ENCODE peak calls at places on chromosomes 11 and 22, in five cellular contexts. G is thoracic aorta, I is right atrium auricular region, V is psoas muscle, B is AG04450. U is an unnamed sample.

GRCh38 chr22:24996420-24996952 is 44.0 kb downstream of the KIAA1671 start:
- DNase-seq in G (no peak), I (no peak), V (no peak), B (no peak), U (peak)

GRCh38 chr11:122202951-122203456 is 87.0 kb upstream of the BLID start:
- DNase-seq in G (no peak), B (peak), I (peak), V (peak), U (peak)

GRCh38 chr11:61482513-61482912 is 26.0 kb upstream of the LRRC10B start:
- DNase-seq in V (no peak), I (no peak), G (no peak), B (no peak), U (no peak)

GRCh38 chr11:12824281-12825041 is 150.2 kb downstream of the TEAD1 start:
- DNase-seq in V (no peak), G (no peak), I (no peak), B (no peak), U (no peak)

GRCh38 chr22:19761500-19762314 is 1.1 kb downstream of the TBX1 start:
- DNase-seq in I (no peak), V (no peak), B (no peak), G (no peak), U (peak)

GRCh38 chr11:28833670-28834069 is 725.5 kb downstream of the METTL15 start:
- DNase-seq in V (no peak), I (no peak), G (no peak), B (peak), U (peak)

GRCh38 chr22:46799626-46800025 is 37.2 kb downstream of the TBC1D22A start:
- DNase-seq in B (no peak), I (no peak), G (no peak), V (no peak), U (no peak)

GRCh38 chr11:1276061-1276790 is 33.2 kb downstream of the TOLLIP start:
- DNase-seq in I (no peak), B (no peak), G (peak), V (peak), U (no peak)

GRCh38 chr11:66008468-66009101 is 3.2 kb upstream of the CST6 start:
- DNase-seq in B (no peak), V (no peak), I (no peak), G (no peak), U (no peak)

GRCh38 chr11:8267831-8268529 is 4.3 kb upstream of the LMO1 start:
- DNase-seq in V (no peak), I (no peak), G (no peak), B (no peak), U (no peak)

GRCh38 chr11:87917111-87917510 is 258.1 kb downstream of the RAB38 start:
- DNase-seq in I (no peak), G (no peak), B (no peak), V (no peak), U (no peak)

GRCh38 chr11:35614949-35615569 is 3.2 kb upstream of the FJX1 start:
- DNase-seq in B (no peak), G (no peak), I (no peak), V (no peak), U (no peak)

GRCh38 chr11:72844356-72844755 is 30.1 kb downstream of the ATG16L2 start:
- DNase-seq in I (no peak), V (no peak), B (peak), G (no peak), U (peak)

GRCh38 chr11:130144129-130144528 is 15.5 kb upstream of the ST14 start:
- DNase-seq in B (no peak), G (no peak), V (no peak), I (no peak), U (no peak)

GRCh38 chr11:118438314-118438931 is 2.1 kb downstream of the KMT2A start:
- DNase-seq in B (peak), V (no peak), I (no peak), G (no peak), U (peak)

GRCh38 chr22:37909756-37910155 is 3.7 kb downstream of the MICALL1 start:
- DNase-seq in G (no peak), I (no peak), B (no peak), V (no peak), U (peak)
- H3K4me3 ChIP-seq in G (no peak), I (no peak), B (no peak), V (no peak), U (peak)

DNA sequence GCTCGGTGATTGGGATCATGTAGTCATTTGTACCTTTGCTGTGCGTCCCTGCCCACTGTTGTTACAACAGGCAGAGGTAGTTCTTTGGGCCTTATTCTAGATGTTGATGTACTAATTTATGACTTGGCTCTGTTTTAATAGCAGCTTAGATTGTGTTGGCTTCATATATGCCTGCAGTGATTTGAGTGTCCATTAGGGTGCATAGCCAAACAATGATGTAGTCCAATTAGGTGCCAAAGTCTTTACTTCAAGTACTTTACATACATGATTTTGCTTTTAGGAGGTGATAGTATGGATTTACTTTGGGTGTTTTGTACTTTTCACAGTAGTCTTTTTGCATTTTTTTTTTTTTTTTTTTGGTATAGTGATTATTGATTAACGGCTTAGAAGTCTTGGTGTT is 46.4 kb downstream of the PPP6R3 start:
- DNase-seq in V (no peak), G (no peak), B (no peak), I (no peak), U (no peak)
- TF ChIP-seq CTCF in V (no peak), G (no peak), B (no peak), I (no peak), U (no peak)

DNA sequence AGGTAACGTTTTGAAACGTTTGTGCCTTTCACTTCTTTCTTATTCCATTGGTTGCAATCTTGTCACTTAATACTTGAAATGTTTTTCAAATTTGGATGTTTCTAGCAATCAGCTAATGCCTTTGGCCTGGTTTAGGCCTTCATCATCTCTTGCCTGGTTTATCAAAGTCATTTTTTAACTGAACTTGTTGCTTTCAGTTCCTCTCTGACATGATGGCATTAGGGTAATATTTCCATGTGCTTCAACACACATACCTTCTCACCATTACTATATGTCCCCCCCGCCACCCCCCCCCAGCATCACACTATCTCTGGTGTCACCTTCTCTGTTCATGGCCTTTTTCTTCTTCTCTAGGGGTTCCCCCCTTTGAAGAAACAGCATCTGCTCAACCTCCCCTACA is 1.5 kb upstream of the SYT9 start:
- DNase-seq in I (no peak), B (no peak), G (no peak), V (no peak), U (no peak)
- H3K4me3 ChIP-seq in I (no peak), B (no peak), G (no peak), V (no peak), U (no peak)

DNA sequence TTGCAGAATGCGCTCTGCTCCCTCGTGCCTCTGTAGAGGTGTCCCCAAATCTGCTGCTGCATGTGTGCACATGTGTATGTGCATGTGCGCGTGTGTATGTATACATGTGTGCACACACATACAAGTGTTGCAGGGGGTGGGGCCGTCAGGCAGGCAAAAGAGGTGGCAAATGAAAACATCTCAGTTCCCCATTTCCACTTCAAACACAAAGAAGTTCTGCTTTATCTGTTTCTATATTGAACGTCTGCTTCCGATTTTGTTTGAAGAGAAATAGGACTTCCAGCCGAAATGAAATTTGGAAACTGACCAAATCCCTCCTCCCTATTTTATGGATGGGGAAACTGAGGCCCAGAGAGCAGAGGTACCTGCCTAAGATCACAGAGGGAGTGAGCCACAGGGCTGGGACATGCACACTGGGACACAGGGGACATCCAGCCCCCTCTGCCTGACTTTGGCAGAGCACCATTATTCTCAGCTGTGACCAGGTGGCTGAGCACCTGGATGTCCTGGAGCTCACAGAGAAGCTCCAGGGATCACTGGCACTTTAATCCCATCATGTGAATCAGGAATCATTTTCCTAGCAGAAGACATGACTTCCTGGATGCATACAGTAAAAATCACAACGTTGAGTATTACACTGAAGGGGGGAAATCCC is 41.2 kb upstream of the ALX4 start:
- DNase-seq in V (no peak), I (no peak), G (no peak), B (no peak), U (no peak)
- TF ChIP-seq CTCF in V (no peak), I (no peak), G (no peak), B (no peak), U (no peak)

DNA sequence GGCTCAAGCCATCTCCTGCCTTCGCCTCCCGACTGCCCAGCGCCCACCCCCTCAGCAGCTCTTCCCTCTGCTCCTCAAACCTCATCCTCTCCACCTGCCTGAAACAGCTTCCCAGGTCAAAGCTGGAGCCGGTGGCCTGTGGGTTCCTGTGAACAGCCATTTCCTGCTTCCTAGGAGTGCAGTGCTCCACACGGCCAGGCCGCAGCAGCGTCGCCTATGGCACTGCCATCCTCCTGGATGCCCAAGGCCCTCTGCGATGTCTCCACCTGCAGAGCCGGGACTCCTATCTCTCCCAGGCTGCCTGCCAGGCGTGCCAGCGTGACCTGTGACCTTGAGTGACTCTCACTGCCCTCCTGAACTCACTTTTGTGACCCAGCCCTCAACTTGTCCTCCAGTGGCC is 24.6 kb downstream of the PPM1F start:
- DNase-seq in I (no peak), B (no peak), V (no peak), G (no peak), U (no peak)
- H3K4me3 ChIP-seq in I (no peak), B (no peak), V (no peak), G (no peak), U (no peak)

GRCh38 chr11:76132268-76132667 is 74.0 kb downstream of the WNT11 start:
- DNase-seq in G (no peak), V (no peak), I (no peak), B (no peak), U (no peak)
- TF ChIP-seq CTCF in G (no peak), V (no peak), I (no peak), B (no peak), U (no peak)

GRCh38 chr11:22846726-22847125 is 13.5 kb downstream of the CCDC179 start:
- DNase-seq in I (no peak), B (no peak), G (no peak), V (no peak), U (no peak)
- H3K4me3 ChIP-seq in I (no peak), B (no peak), G (no peak), V (no peak), U (no peak)

DNA sequence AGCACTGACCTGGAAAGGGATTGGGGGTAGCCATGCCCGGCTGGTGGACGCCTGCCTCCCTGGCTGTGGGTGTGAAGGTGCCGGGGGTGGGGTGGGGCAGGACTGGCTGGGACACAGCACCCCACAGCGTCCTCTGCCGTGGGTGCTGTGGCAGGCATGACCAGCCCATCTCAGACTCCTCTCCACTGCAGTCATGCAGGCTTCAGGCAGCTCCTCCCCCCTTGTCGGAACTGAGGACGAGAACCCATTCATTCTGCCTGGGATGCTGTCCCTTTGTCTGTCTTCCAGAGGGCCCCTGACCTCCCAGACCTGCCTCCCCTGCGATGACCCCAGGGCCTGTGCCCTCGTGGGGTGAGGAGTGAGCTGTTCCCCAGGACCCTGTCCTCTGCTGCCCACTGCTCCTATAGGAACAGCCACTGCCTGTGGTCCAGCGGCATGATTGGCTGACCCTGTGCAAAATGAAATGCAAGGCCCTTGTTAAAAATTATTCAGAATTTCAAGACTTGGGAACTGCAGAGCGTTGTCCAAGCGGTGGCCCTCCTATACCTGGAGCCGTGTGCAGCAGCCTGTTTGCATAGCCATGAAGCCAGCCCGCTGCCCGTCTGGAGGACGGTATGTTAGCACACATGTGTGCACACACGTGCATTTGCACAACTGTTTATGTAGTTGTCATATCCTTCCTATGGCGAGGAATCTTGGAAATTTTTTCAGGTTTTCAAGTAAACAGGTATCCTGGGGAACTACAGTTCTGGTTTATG is 1122.3 kb downstream of the BRD1 start:
- DNase-seq in V (no peak), I (no peak), G (no peak), B (no peak), U (no peak)
- TF ChIP-seq CTCF in V (no peak), I (no peak), G (no peak), B (no peak), U (no peak)

GRCh38 chr11:116678887-116679286 is 93.9 kb downstream of the BUD13 start:
- DNase-seq in G (no peak), I (peak), B (no peak), V (no peak), U (no peak)
- H3K4me3 ChIP-seq in G (no peak), I (no peak), B (no peak), V (no peak), U (no peak)

U was measured in AG10803.